ENCODE peak calls at places on chromosome 19, in five cellular contexts. X is ascending aorta, P is right cardiac atrium, F is esophagus squamous epithelium, E is A549. I is an unnamed sample. For H3K4me1, the result is how much of the 10 kb centered on the place peaks cover.

GRCh38 chr19:52296400-52296772 is 583 bp upstream of the ZNF480 start:
- DNase-seq in P (peak), X (no peak), F (no peak), E (peak), I (no peak)

GRCh38 chr19:14979136-14979497 is 547 bp downstream of the SLC1A6 start:
- DNase-seq in F (no peak), X (no peak), E (no peak), P (no peak), I (no peak)

GRCh38 chr19:15123900-15124299 is 16.7 kb downstream of the SYDE1 start:
- DNase-seq in F (no peak), E (no peak), P (peak), X (no peak), I (peak)

GRCh38 chr19:33295621-33296472 is 6.5 kb downstream of the CEBPA start:
- DNase-seq in F (no peak), E (no peak), P (no peak), X (no peak), I (no peak)

GRCh38 chr19:30696514-30696913 is 324.3 kb downstream of the ZNF536 start:
- DNase-seq in P (no peak), X (no peak), F (no peak), E (peak), I (peak)

GRCh38 chr19:55165952-55166529 is 372 bp downstream of the DNAAF3 start:
- DNase-seq in X (peak), P (peak), E (peak), F (no peak), I (peak)

GRCh38 chr19:33217881-33218280 is 7.8 kb downstream of the SLC7A10 start:
- DNase-seq in P (peak), F (no peak), E (no peak), X (no peak), I (no peak)

GRCh38 chr19:843180-843835 is 2.5 kb downstream of the PRTN3 start:
- DNase-seq in X (no peak), P (peak), E (peak), F (no peak), I (no peak)

GRCh38 chr19:15210323-15210774 is 9.6 kb upstream of the NOTCH3 start:
- DNase-seq in P (peak), X (peak), E (peak), F (no peak), I (no peak)

GRCh38 chr19:10593820-10594637 is 6.9 kb upstream of the AP1M2 start:
- DNase-seq in X (no peak), F (no peak), E (no peak), P (peak), I (no peak)

GRCh38 chr19:30686252-30686762 is 314.1 kb downstream of the ZNF536 start:
- DNase-seq in E (no peak), X (no peak), F (no peak), P (peak), I (no peak)

GRCh38 chr19:31539386-31539785 is 190.2 kb upstream of the TSHZ3 start:
- DNase-seq in E (no peak), X (no peak), F (no peak), P (no peak), I (no peak)

GRCh38 chr19:22422220-22422619 is at the start of gene ZNF98:
- DNase-seq in X (peak), F (no peak), E (no peak), P (peak), I (no peak)

GRCh38 chr19:2229103-2230028 is 6.8 kb downstream of the PLEKHJ1 start:
- DNase-seq in X (no peak), E (no peak), P (no peak), F (no peak), I (no peak)

GRCh38 chr19:39825531-39826076 is 8.4 kb downstream of the DYRK1B start:
- DNase-seq in F (no peak), P (peak), X (no peak), E (no peak), I (no peak)

GRCh38 chr19:1027020-1027952 is 878 bp downstream of the CNN2 start:
- DNase-seq in F (no peak), E (no peak), P (peak), X (no peak), I (no peak)

GRCh38 chr19:1057185-1057857 is 9.6 kb upstream of the ARHGAP45 start:
- DNase-seq in X (no peak), P (no peak), E (peak), F (no peak), I (peak)

GRCh38 chr19:16036397-16036925 is 39.8 kb upstream of the TPM4 start:
- DNase-seq in P (no peak), F (no peak), E (no peak), X (no peak), I (no peak)

GRCh38 chr19:33447336-33448158 is 74.0 kb downstream of the CEBPG start:
- DNase-seq in E (no peak), F (no peak), X (no peak), P (peak), I (no peak)

GRCh38 chr19:49896863-49897621 is at the start of gene IL4I1:
- DNase-seq in F (no peak), X (no peak), P (peak), E (no peak), I (no peak)

GRCh38 chr19:56980864-56981263 is 138.9 kb upstream of the USP29 start:
- DNase-seq in F (no peak), X (no peak), P (no peak), E (no peak), I (no peak)

GRCh38 chr19:954672-955494 is 29.0 kb downstream of the ARID3A start:
- DNase-seq in X (no peak), E (no peak), P (no peak), F (no peak), I (no peak)

GRCh38 chr19:52648336-52648990 is 10.3 kb upstream of the ZNF83 start:
- DNase-seq in E (no peak), P (no peak), F (no peak), X (no peak), I (no peak)

GRCh38 chr19:31066385-31066784 is 282.9 kb downstream of the TSHZ3 start:
- DNase-seq in X (no peak), P (no peak), E (peak), F (no peak), I (no peak)

GRCh38 chr19:43784251-43784980 is 3.6 kb upstream of the KCNN4 start:
- DNase-seq in F (no peak), P (peak), X (peak), E (peak), I (no peak)

GRCh38 chr19:28425431-28425931 is 787.5 kb downstream of the UQCRFS1 start:
- DNase-seq in P (no peak), F (no peak), X (no peak), E (no peak), I (no peak)

GRCh38 chr19:29505034-29505824 is 20.6 kb upstream of the VSTM2B start:
- DNase-seq in X (no peak), F (no peak), P (no peak), E (no peak), I (no peak)

GRCh38 chr19:23249911-23250649 is at the start of gene ZNF724:
- DNase-seq in F (peak), X (peak), E (peak), P (peak), I (peak)

GRCh38 chr19:44588753-44589112 is 24.6 kb upstream of the IGSF23 start:
- DNase-seq in F (no peak), P (no peak), X (no peak), E (no peak), I (peak)

GRCh38 chr19:54203151-54203611 is 2.5 kb downstream of the RPS9 start:
- DNase-seq in F (no peak), P (no peak), E (peak), X (no peak), I (peak)

GRCh38 chr19:28500982-28501633 is 711.8 kb downstream of the UQCRFS1 start:
- DNase-seq in P (no peak), F (no peak), X (no peak), E (no peak), I (no peak)

GRCh38 chr19:40945645-40946044 is 45.4 kb upstream of the CYP2B6 start:
- DNase-seq in F (no peak), E (no peak), X (no peak), P (no peak), I (no peak)
- H3K4me1 ChIP-seq in F (under half), E (under half), X (under half), P (under half), I (under half)

DNA sequence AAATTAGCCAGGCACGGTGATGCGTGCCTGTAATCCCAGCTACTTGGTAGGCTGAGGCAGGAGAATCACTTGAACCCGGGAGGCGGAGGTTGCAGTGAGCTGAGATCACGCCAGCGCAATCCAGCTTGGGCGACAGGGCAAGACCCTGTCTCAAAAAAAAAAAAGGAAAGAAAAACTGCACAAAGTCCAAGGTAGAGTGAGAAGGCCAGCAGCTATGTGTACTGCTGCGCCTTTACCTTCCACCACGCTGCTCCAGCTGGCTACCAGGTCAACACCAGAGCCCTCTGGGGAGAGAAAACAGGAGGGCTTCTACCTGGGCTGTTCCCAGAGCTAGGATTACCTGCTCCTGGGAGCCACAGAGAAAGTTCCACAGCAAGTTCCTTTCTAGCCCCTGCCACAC is 3.2 kb downstream of the ELL start:
- DNase-seq in F (no peak), P (no peak), X (no peak), E (no peak), I (no peak)
- H3K4me3 ChIP-seq in F (no peak), P (no peak), X (no peak), E (no peak), I (no peak)

GRCh38 chr19:4057913-4058695 is 8.6 kb downstream of the ZBTB7A start:
- DNase-seq in F (no peak), X (peak), P (peak), E (peak), I (peak)
- H3K4me1 ChIP-seq in F (half or more), X (under half), P (under half), E (half or more), I (under half)

GRCh38 chr19:11729586-11729985 is 9.2 kb downstream of the ZNF823 start:
- DNase-seq in F (no peak), X (no peak), E (no peak), P (no peak), I (no peak)
- H3K4me3 ChIP-seq in F (no peak), X (no peak), E (no peak), P (no peak), I (no peak)

GRCh38 chr19:4985551-4985991 is 16.7 kb downstream of the KDM4B start:
- DNase-seq in X (no peak), F (no peak), P (peak), E (no peak), I (no peak)

GRCh38 chr19:4984448-4984990 is 15.6 kb downstream of the KDM4B start:
- DNase-seq in P (no peak), X (no peak), E (no peak), F (no peak), I (no peak)

GRCh38 chr19:4984106-4984380 is 15.1 kb downstream of the KDM4B start:
- DNase-seq in X (no peak), F (no peak), E (no peak), P (no peak), I (no peak)

GRCh38 chr19:4981681-4981958 is 12.7 kb downstream of the KDM4B start:
- DNase-seq in E (no peak), X (no peak), P (no peak), F (no peak), I (no peak)

GRCh38 chr19:4983346-4984105 is 14.6 kb downstream of the KDM4B start:
- DNase-seq in F (no peak), E (no peak), P (no peak), X (no peak), I (no peak)
- H3K4me1 ChIP-seq in F (half or more), E (under half), P (under half), X (under half), I (under half)

GRCh38 chr19:6022570-6023049 is 44.7 kb upstream of the RANBP3 start:
- DNase-seq in X (no peak), P (no peak), E (no peak), F (no peak), I (no peak)
- H3K4me3 ChIP-seq in X (no peak), P (no peak), E (no peak), F (no peak), I (no peak)

DNA sequence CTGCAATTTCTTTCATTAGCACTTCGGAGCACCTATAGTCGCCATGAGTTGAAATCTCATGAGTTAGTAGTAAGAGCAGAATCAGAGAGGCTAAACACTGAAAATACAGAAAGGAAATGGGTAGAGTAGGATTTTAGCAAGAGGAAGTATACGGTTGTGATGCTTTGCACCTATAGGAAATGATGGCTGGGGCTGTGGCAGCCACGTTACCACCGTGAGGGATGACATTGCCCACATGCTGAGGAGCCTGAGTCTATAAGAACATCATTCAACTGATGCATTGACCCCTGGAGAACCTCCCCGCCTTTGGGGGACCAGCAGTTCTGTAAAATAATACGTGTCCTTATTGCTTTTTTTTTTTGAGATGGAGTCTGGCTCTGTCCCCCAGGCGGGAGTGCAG is 20.4 kb downstream of the FAM187B start:
- DNase-seq in X (no peak), E (no peak), P (no peak), F (no peak), I (no peak)
- H3K4me1 ChIP-seq in X (under half), E (under half), P (under half), F (under half), I (under half)

GRCh38 chr19:45608948-45609347 is 6.9 kb upstream of the GPR4 start:
- DNase-seq in P (no peak), F (no peak), E (no peak), X (no peak), I (no peak)

GRCh38 chr19:45601524-45602522 is at the start of gene GPR4:
- DNase-seq in E (no peak), F (no peak), P (peak), X (no peak), I (no peak)

DNA sequence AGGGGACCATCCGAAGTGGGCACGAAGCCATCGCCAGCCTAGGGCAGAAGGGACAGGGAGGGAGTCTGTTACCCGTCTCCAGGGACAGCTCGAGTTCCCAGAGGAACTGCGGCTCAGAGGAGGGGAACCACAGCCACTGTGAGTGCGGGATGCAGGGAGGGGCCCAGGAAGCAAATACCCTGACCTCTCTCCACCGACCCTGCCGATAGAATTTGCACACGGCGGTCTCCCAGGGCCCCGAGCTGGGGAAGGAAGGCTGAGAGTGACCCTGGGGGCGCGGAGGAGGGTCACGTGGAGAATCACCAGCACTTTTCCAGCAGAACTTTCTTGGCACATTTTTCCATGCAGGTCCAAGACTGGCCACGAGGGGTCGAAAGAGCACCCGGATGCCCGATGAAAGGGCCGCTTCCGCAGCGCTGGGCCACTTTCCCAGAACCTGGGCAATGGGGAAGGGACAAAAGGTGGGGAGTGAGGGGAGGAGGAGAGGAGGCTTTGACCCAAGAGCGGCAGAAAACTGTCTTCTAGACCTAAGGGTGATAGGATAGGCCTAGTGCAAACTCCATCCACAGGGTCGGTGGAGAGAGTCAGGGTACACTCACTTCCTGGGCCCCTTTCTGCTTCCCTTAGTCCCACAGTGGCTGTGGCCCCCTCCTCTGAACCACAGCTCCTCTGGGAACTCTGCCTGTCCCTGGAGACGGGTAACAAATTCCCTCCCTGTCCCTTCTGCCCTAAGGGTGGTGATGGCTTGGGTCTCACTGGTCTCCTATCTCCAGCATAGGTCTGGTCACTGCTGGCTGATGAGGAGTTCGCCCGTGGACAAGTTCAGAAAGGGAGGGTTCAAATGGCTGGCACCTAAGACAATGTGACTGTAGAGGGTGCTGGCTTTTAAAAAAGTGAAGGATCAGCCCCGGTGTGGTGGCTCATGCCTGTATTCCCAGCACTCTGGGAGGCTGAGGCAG is 5.3 kb upstream of the GPR4 start:
- DNase-seq in F (no peak), P (peak), X (peak), E (peak), I (peak)
- H3K4me3 ChIP-seq in F (no peak), P (no peak), X (peak), E (peak), I (no peak)

DNA sequence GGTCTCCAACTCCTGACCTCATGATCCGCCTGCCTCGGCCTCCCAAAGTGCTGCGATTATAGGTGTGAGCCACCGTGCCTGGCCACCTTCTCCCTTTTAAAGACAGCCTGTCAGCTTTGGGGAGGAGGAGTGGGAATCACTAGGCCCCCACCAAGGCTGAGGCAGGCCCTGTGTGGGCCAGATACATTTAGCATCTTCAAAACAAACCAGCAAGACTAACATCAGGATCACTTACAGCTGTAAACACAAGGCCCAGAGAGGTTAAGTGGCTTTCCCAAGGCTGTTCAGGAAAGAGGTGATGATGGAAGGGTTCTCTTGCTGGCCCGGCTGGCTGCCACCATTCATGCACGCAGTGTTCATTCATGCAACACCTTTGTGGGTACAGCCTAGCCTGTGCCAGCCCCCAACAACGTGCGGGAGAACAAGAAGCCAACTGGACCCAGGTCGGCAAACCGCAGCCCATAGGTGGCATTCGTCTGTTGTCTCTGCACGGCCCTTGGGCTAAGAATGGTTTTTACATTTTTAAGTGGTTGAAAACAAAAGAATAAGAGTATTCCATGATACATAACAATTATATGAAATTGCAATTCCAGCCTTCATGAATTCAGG is 23.0 kb downstream of the IER2 start:
- DNase-seq in P (no peak), F (no peak), E (no peak), X (no peak), I (no peak)
- H3K4me1 ChIP-seq in P (under half), F (half or more), E (half or more), X (under half), I (under half)

DNA sequence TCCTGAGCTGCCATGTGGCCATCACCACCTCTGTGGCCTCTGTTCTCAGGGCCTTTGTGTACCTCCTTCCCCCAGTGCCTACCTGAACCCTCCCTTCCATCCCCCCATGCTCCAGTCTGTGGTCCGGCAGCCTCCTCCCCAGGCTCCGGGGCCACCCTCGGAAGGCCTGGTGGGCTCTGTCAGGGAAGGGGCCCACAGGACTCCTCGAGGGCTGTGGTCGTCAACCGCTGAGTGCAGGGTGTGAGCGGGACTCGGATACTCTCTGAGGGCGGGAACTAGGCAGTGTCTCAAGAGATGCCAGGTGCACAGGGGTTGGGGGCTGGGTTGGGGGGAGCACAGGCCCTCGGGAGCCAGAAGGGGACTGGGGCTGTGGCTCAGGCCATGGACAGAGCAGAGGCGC is 3.9 kb downstream of the MAP2K7 start:
- DNase-seq in E (no peak), F (no peak), P (no peak), X (peak), I (no peak)
- H3K4me3 ChIP-seq in E (no peak), F (no peak), P (no peak), X (no peak), I (no peak)

I was measured in small intestine.